ENCODE peak calls at places on chromosomes 6 and 20, in ten cellular contexts. One of them, this sample, is unnamed.

GRCh38 chr6:144122861-144123260 is 27.5 kb upstream of the STX11 start:
- DNase-seq in HEK293T: no peak
- DNase-seq in stimulated activated CD4-positive, alpha-beta T cell treated with anti-CD3 and anti-CD28 coated beads, Interleukin-1b, Interleukin-23, amount 100 ng/mL, for 1 hour: no peak
- DNase-seq in MV-4-11: no peak
- DNase-seq in lung microvascular endothelial cell: no peak
- DNase-seq in suprapubic skin: no peak
- DNase-seq in ecto neural progenitor cell: no peak
- DNase-seq in substantia nigra: no peak
- DNase-seq in activated CD4-positive, alpha-beta T cell treated with anti-CD3 and anti-CD28 coated beads, Interleukin-2, amount 10 ng/mL, durations not matched to agents 7 days and 5 days: no peak
- DNase-seq in globus pallidus: no peak
- DNase-seq in this sample: no peak

GRCh38 chr6:145813285-145814034 is 1.1 kb downstream of the FBXO30 start:
- DNase-seq in activated CD4-positive, alpha-beta T cell treated with anti-CD3 and anti-CD28 coated beads, Interleukin-2, amount 10 ng/mL, durations not matched to agents 7 days and 5 days: no peak
- DNase-seq in lung microvascular endothelial cell: peak; percentile 82
- DNase-seq in MV-4-11: peak; percentile 60
- DNase-seq in globus pallidus: peak; percentile 50
- DNase-seq in suprapubic skin: no peak
- DNase-seq in HEK293T: peak; percentile 8
- DNase-seq in stimulated activated CD4-positive, alpha-beta T cell treated with anti-CD3 and anti-CD28 coated beads, Interleukin-1b, Interleukin-23, amount 100 ng/mL, for 1 hour: no peak
- DNase-seq in ecto neural progenitor cell: no peak
- DNase-seq in substantia nigra: no peak
- DNase-seq in this sample: no peak

GRCh38 chr6:158229823-158230222 is 61.7 kb downstream of the GTF2H5 start:
- DNase-seq in HEK293T: no peak
- DNase-seq in globus pallidus: no peak
- DNase-seq in stimulated activated CD4-positive, alpha-beta T cell treated with anti-CD3 and anti-CD28 coated beads, Interleukin-1b, Interleukin-23, amount 100 ng/mL, for 1 hour: no peak
- DNase-seq in ecto neural progenitor cell: no peak
- DNase-seq in substantia nigra: no peak
- DNase-seq in suprapubic skin: no peak
- DNase-seq in MV-4-11: no peak
- DNase-seq in activated CD4-positive, alpha-beta T cell treated with anti-CD3 and anti-CD28 coated beads, Interleukin-2, amount 10 ng/mL, durations not matched to agents 7 days and 5 days: no peak
- DNase-seq in lung microvascular endothelial cell: no peak
- DNase-seq in this sample: no peak

GRCh38 chr6:161949531-161949930 is 675.7 kb upstream of the AGPAT4 start:
- DNase-seq in activated CD4-positive, alpha-beta T cell treated with anti-CD3 and anti-CD28 coated beads, Interleukin-2, amount 10 ng/mL, durations not matched to agents 7 days and 5 days: no peak
- DNase-seq in substantia nigra: no peak
- DNase-seq in ecto neural progenitor cell: no peak
- DNase-seq in globus pallidus: no peak
- DNase-seq in suprapubic skin: no peak
- DNase-seq in stimulated activated CD4-positive, alpha-beta T cell treated with anti-CD3 and anti-CD28 coated beads, Interleukin-1b, Interleukin-23, amount 100 ng/mL, for 1 hour: no peak
- DNase-seq in lung microvascular endothelial cell: no peak
- DNase-seq in HEK293T: no peak
- DNase-seq in MV-4-11: no peak
- DNase-seq in this sample: no peak

GRCh38 chr6:169701218-169701952 is 444 bp downstream of the WDR27 start:
- DNase-seq in MV-4-11: no peak
- DNase-seq in lung microvascular endothelial cell: no peak
- DNase-seq in globus pallidus: no peak
- DNase-seq in suprapubic skin: no peak
- DNase-seq in ecto neural progenitor cell: no peak
- DNase-seq in HEK293T: peak; percentile 42
- DNase-seq in stimulated activated CD4-positive, alpha-beta T cell treated with anti-CD3 and anti-CD28 coated beads, Interleukin-1b, Interleukin-23, amount 100 ng/mL, for 1 hour: no peak
- DNase-seq in substantia nigra: no peak
- DNase-seq in activated CD4-positive, alpha-beta T cell treated with anti-CD3 and anti-CD28 coated beads, Interleukin-2, amount 10 ng/mL, durations not matched to agents 7 days and 5 days: no peak
- DNase-seq in this sample: no peak

GRCh38 chr6:98904096-98904495 is 43.6 kb downstream of the FBXL4 start:
- DNase-seq in activated CD4-positive, alpha-beta T cell treated with anti-CD3 and anti-CD28 coated beads, Interleukin-2, amount 10 ng/mL, durations not matched to agents 7 days and 5 days: no peak
- DNase-seq in suprapubic skin: no peak
- DNase-seq in substantia nigra: no peak
- DNase-seq in lung microvascular endothelial cell: peak; percentile 13
- DNase-seq in MV-4-11: no peak
- DNase-seq in ecto neural progenitor cell: no peak
- DNase-seq in globus pallidus: peak; percentile 3
- DNase-seq in HEK293T: no peak
- DNase-seq in stimulated activated CD4-positive, alpha-beta T cell treated with anti-CD3 and anti-CD28 coated beads, Interleukin-1b, Interleukin-23, amount 100 ng/mL, for 1 hour: no peak
- DNase-seq in this sample: no peak

GRCh38 chr20:63708301-63709148 is 686 bp downstream of the ZGPAT start:
- DNase-seq in HEK293T: peak; percentile 22
- DNase-seq in substantia nigra: no peak
- DNase-seq in suprapubic skin: peak; percentile 79
- DNase-seq in lung microvascular endothelial cell: peak; percentile 32
- DNase-seq in stimulated activated CD4-positive, alpha-beta T cell treated with anti-CD3 and anti-CD28 coated beads, Interleukin-1b, Interleukin-23, amount 100 ng/mL, for 1 hour: no peak
- DNase-seq in MV-4-11: no peak
- DNase-seq in globus pallidus: no peak
- DNase-seq in ecto neural progenitor cell: no peak
- DNase-seq in activated CD4-positive, alpha-beta T cell treated with anti-CD3 and anti-CD28 coated beads, Interleukin-2, amount 10 ng/mL, durations not matched to agents 7 days and 5 days: no peak
- DNase-seq in this sample: no peak

GRCh38 chr6:117908246-117909107 is 1.4 kb downstream of the SLC35F1 start:
- DNase-seq in stimulated activated CD4-positive, alpha-beta T cell treated with anti-CD3 and anti-CD28 coated beads, Interleukin-1b, Interleukin-23, amount 100 ng/mL, for 1 hour: no peak
- DNase-seq in suprapubic skin: no peak
- DNase-seq in lung microvascular endothelial cell: no peak
- DNase-seq in globus pallidus: peak; percentile 12
- DNase-seq in activated CD4-positive, alpha-beta T cell treated with anti-CD3 and anti-CD28 coated beads, Interleukin-2, amount 10 ng/mL, durations not matched to agents 7 days and 5 days: no peak
- DNase-seq in ecto neural progenitor cell: no peak
- DNase-seq in MV-4-11: no peak
- DNase-seq in substantia nigra: no peak
- DNase-seq in HEK293T: peak; percentile 54
- DNase-seq in this sample: no peak

GRCh38 chr6:136717297-136717990 is 74.8 kb downstream of the MAP3K5 start:
- DNase-seq in MV-4-11: no peak
- DNase-seq in suprapubic skin: no peak
- DNase-seq in lung microvascular endothelial cell: peak; percentile 59
- DNase-seq in globus pallidus: peak; percentile 26
- DNase-seq in substantia nigra: no peak
- DNase-seq in activated CD4-positive, alpha-beta T cell treated with anti-CD3 and anti-CD28 coated beads, Interleukin-2, amount 10 ng/mL, durations not matched to agents 7 days and 5 days: no peak
- DNase-seq in stimulated activated CD4-positive, alpha-beta T cell treated with anti-CD3 and anti-CD28 coated beads, Interleukin-1b, Interleukin-23, amount 100 ng/mL, for 1 hour: no peak
- DNase-seq in HEK293T: no peak
- DNase-seq in ecto neural progenitor cell: no peak
- DNase-seq in this sample: no peak

GRCh38 chr6:142635130-142635529 is 309.8 kb downstream of the HIVEP2 start:
- DNase-seq in substantia nigra: no peak
- DNase-seq in ecto neural progenitor cell: no peak
- DNase-seq in suprapubic skin: no peak
- DNase-seq in stimulated activated CD4-positive, alpha-beta T cell treated with anti-CD3 and anti-CD28 coated beads, Interleukin-1b, Interleukin-23, amount 100 ng/mL, for 1 hour: no peak
- DNase-seq in MV-4-11: no peak
- DNase-seq in activated CD4-positive, alpha-beta T cell treated with anti-CD3 and anti-CD28 coated beads, Interleukin-2, amount 10 ng/mL, durations not matched to agents 7 days and 5 days: no peak
- DNase-seq in lung microvascular endothelial cell: no peak
- DNase-seq in globus pallidus: no peak
- DNase-seq in HEK293T: no peak
- DNase-seq in this sample: no peak

GRCh38 chr6:118776607-118777549 is 117.1 kb upstream of the ASF1A start:
- DNase-seq in suprapubic skin: no peak
- DNase-seq in MV-4-11: peak; percentile 63
- DNase-seq in substantia nigra: no peak
- DNase-seq in globus pallidus: peak; percentile 77
- DNase-seq in lung microvascular endothelial cell: peak; percentile 71
- DNase-seq in stimulated activated CD4-positive, alpha-beta T cell treated with anti-CD3 and anti-CD28 coated beads, Interleukin-1b, Interleukin-23, amount 100 ng/mL, for 1 hour: peak; percentile 35
- DNase-seq in HEK293T: peak; percentile 73
- DNase-seq in activated CD4-positive, alpha-beta T cell treated with anti-CD3 and anti-CD28 coated beads, Interleukin-2, amount 10 ng/mL, durations not matched to agents 7 days and 5 days: peak; percentile 76
- DNase-seq in ecto neural progenitor cell: peak; percentile 55
- DNase-seq in this sample: peak; percentile 44

GRCh38 chr20:59632426-59633113 is 28.2 kb downstream of the PHACTR3 start:
- DNase-seq in stimulated activated CD4-positive, alpha-beta T cell treated with anti-CD3 and anti-CD28 coated beads, Interleukin-1b, Interleukin-23, amount 100 ng/mL, for 1 hour: no peak
- DNase-seq in MV-4-11: no peak
- DNase-seq in suprapubic skin: peak; percentile 41
- DNase-seq in lung microvascular endothelial cell: no peak
- DNase-seq in ecto neural progenitor cell: peak; percentile 19
- DNase-seq in substantia nigra: no peak
- DNase-seq in globus pallidus: no peak
- DNase-seq in activated CD4-positive, alpha-beta T cell treated with anti-CD3 and anti-CD28 coated beads, Interleukin-2, amount 10 ng/mL, durations not matched to agents 7 days and 5 days: peak; percentile 4
- DNase-seq in HEK293T: no peak
- DNase-seq in this sample: no peak

This sample was measured in stimulated activated naive B cell treated with anti-CD40 and anti-IgM and Interleukin-4, amounts not matched to agents 10 μg/mL and 1 μg/mL and 100 μg/mL, for 72 hours.